ENCODE peak calls at places on chromosome 13, in six cellular contexts. V, D, J, R, B and H are unnamed samples.

GRCh38 chr13:113979791-113980471 is 6.1 kb upstream of the C13orf46 start:
- DNase-seq in V (no peak), D (no peak), J (no peak), R (no peak), B (no peak), H (no peak)

GRCh38 chr13:91154553-91154952 is 192.9 kb upstream of the MIR17HG start:
- DNase-seq in V (no peak), D (peak; percentile 17), J (no peak), R (peak; percentile 46), B (no peak), H (peak; percentile 24)

GRCh38 chr13:106033634-106034033 is 501.8 kb downstream of the EFNB2 start:
- DNase-seq in V (no peak), D (peak; percentile 38), J (peak; percentile 59), R (no peak), B (no peak), H (peak; percentile 61)

GRCh38 chr13:109704771-109705628 is 81.4 kb downstream of the IRS2 start:
- DNase-seq in V (no peak), D (no peak), J (no peak), R (no peak), B (no peak), H (peak; percentile 59)

GRCh38 chr13:25180450-25180794 is 8.3 kb upstream of the AMER2 start:
- DNase-seq in V (no peak), D (no peak), J (no peak), R (no peak), B (no peak), H (no peak)

GRCh38 chr13:26184791-26185250 is 37.3 kb downstream of the RNF6 start:
- DNase-seq in V (peak; percentile 43), D (peak; percentile 73), J (peak; percentile 74), R (peak; percentile 66), B (peak; percentile 60), H (peak; percentile 50)

GRCh38 chr13:24625870-24626419 is 54.3 kb upstream of the ATP12A start:
- DNase-seq in V (no peak), D (peak; percentile 14), J (no peak), R (no peak), B (no peak), H (no peak)

GRCh38 chr13:80921971-80922370 is 581.0 kb upstream of the SPRY2 start:
- DNase-seq in V (no peak), D (no peak), J (no peak), R (no peak), B (no peak), H (no peak)

GRCh38 chr13:108272333-108272732 is 2.8 kb downstream of the TNFSF13B start:
- DNase-seq in V (no peak), D (peak; percentile 28), J (peak; percentile 31), R (no peak), B (no peak), H (no peak)

GRCh38 chr13:31775686-31776085 is 36.4 kb downstream of the RXFP2 start:
- DNase-seq in V (no peak), D (no peak), J (no peak), R (no peak), B (no peak), H (no peak)

GRCh38 chr13:73334459-73334858 is 275.7 kb downstream of the KLF5 start:
- DNase-seq in V (no peak), D (peak; percentile 62), J (no peak), R (no peak), B (no peak), H (peak; percentile 68)

GRCh38 chr13:98141938-98142426 is 912 bp upstream of the FARP1 start:
- DNase-seq in V (peak; percentile 39), D (peak; percentile 63), J (no peak), R (peak; percentile 70), B (peak; percentile 60), H (peak; percentile 9)

GRCh38 chr13:26340812-26341211 is 86.9 kb downstream of the CDK8 start:
- DNase-seq in V (no peak), D (no peak), J (peak; percentile 46), R (no peak), B (no peak), H (no peak)

GRCh38 chr13:20118268-20119140 is 42.3 kb downstream of the GJA3 start:
- DNase-seq in V (no peak), D (peak; percentile 48), J (no peak), R (peak; percentile 57), B (peak; percentile 70), H (peak; percentile 45)

GRCh38 chr13:49858183-49858856 is 65.8 kb upstream of the KPNA3 start:
- DNase-seq in V (no peak), D (peak; percentile 97), J (peak; percentile 99), R (no peak), B (no peak), H (peak; percentile 82)

GRCh38 chr13:102035969-102036368 is 365.9 kb downstream of the FGF14 start:
- DNase-seq in V (no peak), D (no peak), J (no peak), R (no peak), B (no peak), H (no peak)

GRCh38 chr13:81498969-81499368 is 1158.0 kb upstream of the SPRY2 start:
- DNase-seq in V (no peak), D (no peak), J (no peak), R (no peak), B (no peak), H (no peak)

GRCh38 chr13:94177041-94177440 is 302.4 kb downstream of the DCT start:
- DNase-seq in V (no peak), D (peak; percentile 14), J (no peak), R (no peak), B (no peak), H (no peak)

GRCh38 chr13:103188688-103189326 is 122.6 kb upstream of the SLC10A2 start:
- DNase-seq in V (no peak), D (peak; percentile 28), J (no peak), R (peak; percentile 21), B (no peak), H (peak; percentile 61)

GRCh38 chr13:25771208-25771607 is 280.6 kb downstream of the SHISA2 start:
- DNase-seq in V (no peak), D (peak; percentile 43), J (no peak), R (no peak), B (no peak), H (peak; percentile 22)

GRCh38 chr13:32881074-32881791 is 135.0 kb upstream of the KL start:
- DNase-seq in V (no peak), D (peak; percentile 75), J (peak; percentile 82), R (no peak), B (no peak), H (no peak)

GRCh38 chr13:21225082-21225481 is 48.6 kb downstream of the MRPL57 start:
- DNase-seq in V (no peak), D (no peak), J (no peak), R (no peak), B (no peak), H (no peak)

GRCh38 chr13:78978381-78978998 is 319.5 kb upstream of the OBI1 start:
- DNase-seq in V (peak; percentile 54), D (peak; percentile 61), J (peak; percentile 61), R (peak; percentile 60), B (no peak), H (peak; percentile 85)

GRCh38 chr13:64274481-64275217 is 2859.0 kb upstream of the PCDH20 start:
- DNase-seq in V (no peak), D (peak; percentile 2), J (peak; percentile 26), R (no peak), B (no peak), H (no peak)

GRCh38 chr13:112723771-112724170 is 33.9 kb downstream of the ATP11A start:
- DNase-seq in V (no peak), D (no peak), J (no peak), R (no peak), B (no peak), H (peak; percentile 55)

GRCh38 chr13:112722433-112723250 is 32.8 kb downstream of the ATP11A start:
- DNase-seq in V (no peak), D (peak; percentile 85), J (peak; percentile 98), R (peak; percentile 94), B (no peak), H (peak; percentile 99)

GRCh38 chr13:112725346-112726017 is 35.6 kb downstream of the ATP11A start:
- DNase-seq in V (no peak), D (no peak), J (peak; percentile 62), R (no peak), B (peak; percentile 25), H (no peak)

GRCh38 chr13:112726018-112726767 is 36.4 kb downstream of the ATP11A start:
- DNase-seq in V (no peak), D (no peak), J (no peak), R (no peak), B (peak; percentile 28), H (no peak)

DNA sequence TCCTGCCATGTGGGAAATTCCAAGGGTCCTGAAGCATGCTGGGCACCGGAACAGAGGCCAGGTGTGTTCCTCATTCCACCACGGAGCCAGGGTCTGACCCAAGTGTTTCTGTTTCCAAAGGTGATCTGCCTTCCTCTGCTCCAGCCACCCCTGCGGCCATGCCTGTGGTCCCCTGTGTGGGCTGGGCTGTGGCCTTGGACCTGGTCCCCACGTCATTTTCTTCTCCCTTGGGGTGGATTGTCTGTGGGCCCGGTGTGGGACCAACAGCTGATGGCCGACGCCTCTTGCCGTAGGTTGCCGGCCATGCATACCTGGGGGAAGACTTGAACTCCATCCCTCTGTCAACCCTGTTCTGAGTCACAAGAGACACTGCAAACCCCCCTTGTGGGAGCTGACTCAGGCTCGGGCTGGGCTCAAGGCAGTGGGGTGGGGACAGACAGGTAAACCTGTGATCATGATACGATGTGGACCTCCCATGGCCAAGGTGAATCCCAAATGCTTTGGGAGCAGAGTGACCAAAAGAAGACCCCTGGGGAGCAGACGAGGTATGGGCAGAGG is 35.0 kb downstream of the ATP11A start:
- DNase-seq in V (no peak), D (no peak), J (no peak), R (no peak), B (no peak), H (peak; percentile 32)
- H3K18ac ChIP-seq in V (peak overlapping the region; percentile 15), D (no peak overlapping the region), J (no peak overlapping the region), R (no peak overlapping the region), B (no peak overlapping the region), H (peak overlapping the region; percentile 13)

GRCh38 chr13:42048323-42048624 is 174 bp upstream of the DGKH start:
- DNase-seq in V (no peak), D (no peak), J (no peak), R (no peak), B (no peak), H (no peak)
- H3K4ac ChIP-seq in V (peak overlapping the region; percentile 76), D (peak overlapping the region; percentile 87), J (peak overlapping the region; percentile 80), R (peak overlapping the region; percentile 65), B (no peak overlapping the region), H (no peak overlapping the region)

GRCh38 chr13:37319041-37319443 is 213.6 kb upstream of the CSNK1A1L start:
- DNase-seq in V (no peak), D (peak; percentile 63), J (peak; percentile 84), R (no peak), B (no peak), H (no peak)

GRCh38 chr13:37313383-37313782 is 207.9 kb upstream of the CSNK1A1L start:
- DNase-seq in V (no peak), D (no peak), J (peak; percentile 92), R (no peak), B (no peak), H (no peak)

GRCh38 chr13:37316935-37317334 is 211.5 kb upstream of the CSNK1A1L start:
- DNase-seq in V (no peak), D (no peak), J (no peak), R (no peak), B (no peak), H (no peak)
- H3K18ac ChIP-seq in V (peak overlapping the region; percentile 67), D (peak overlapping the region; percentile 44), J (no peak overlapping the region), R (no peak overlapping the region), B (no peak overlapping the region), H (no peak overlapping the region)

DNA sequence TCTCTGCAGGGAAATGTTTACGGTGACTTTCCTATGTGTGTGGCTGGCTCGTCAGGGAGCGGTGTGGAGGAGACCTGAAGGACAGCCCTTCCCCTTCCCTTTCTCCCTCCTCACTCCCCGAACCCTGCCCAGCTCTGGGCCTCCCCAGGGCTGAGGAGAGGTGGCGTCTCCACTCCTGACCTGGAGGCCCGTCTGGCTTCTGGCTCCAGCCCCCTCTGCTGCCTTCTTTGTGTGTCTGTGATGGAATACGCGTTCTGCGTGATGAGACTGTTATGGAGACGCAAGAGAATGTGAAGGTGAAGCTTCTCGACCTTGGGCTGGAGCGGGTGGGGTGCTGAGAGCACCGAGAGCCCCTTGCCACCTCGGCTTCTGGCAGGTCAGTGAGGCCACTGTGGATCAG is 24.5 kb downstream of the ATP11A start:
- DNase-seq in V (no peak), D (no peak), J (no peak), R (no peak), B (no peak), H (no peak)
- H3K4ac ChIP-seq in V (no peak overlapping the region), D (no peak overlapping the region), J (no peak overlapping the region), R (no peak overlapping the region), B (no peak overlapping the region), H (peak overlapping the region; percentile 55)